ENCODE peak calls at places on chromosomes 4 and X, in eight cellular contexts. J is stimulated activated CD4-positive, alpha-beta T cell treated with anti-CD3 and anti-CD28 coated beads, Interleukin-4, amount 100 ng/mL, for 48 hours; I is epithelial cell of proximal tubule; X is Daoy; B is IMR-90; H is non-pigmented ciliary epithelial cell; G is amniotic epithelial cell; S is CD4-positive, alpha-beta memory T cell. U is an unnamed sample.

GRCh38 chrX:121579016-121579760 is 531.8 kb downstream of the GLUD2 start:
- DNase-seq in J (no peak), I (no peak), S (no peak), H (no peak), B (no peak), X (peak), G (peak), U (no peak)

GRCh38 chrX:103210056-103210455 is 4.9 kb upstream of the BEX4 start:
- DNase-seq in J (no peak), H (no peak), G (peak), S (no peak), X (no peak), I (no peak), B (no peak), U (no peak)

GRCh38 chr4:184693056-184693455 is 40.8 kb downstream of the CENPU start:
- DNase-seq in X (no peak), H (no peak), G (peak), I (no peak), S (no peak), J (no peak), B (peak), U (no peak)

GRCh38 chr4:137755033-137755471 is 222.8 kb upstream of the PCDH18 start:
- DNase-seq in H (peak), X (peak), J (no peak), S (no peak), I (no peak), B (peak), G (peak), U (no peak)

GRCh38 chr4:128854433-128854832 is 44.9 kb downstream of the JADE1 start:
- DNase-seq in X (no peak), B (peak), I (no peak), H (no peak), J (no peak), S (peak), G (peak), U (peak)

GRCh38 chrX:129706395-129707072 is 32.2 kb upstream of the XPNPEP2 start:
- DNase-seq in H (no peak), G (no peak), S (no peak), I (no peak), X (peak), J (no peak), B (no peak), U (no peak)

GRCh38 chr4:140374130-140374477 is 658 bp downstream of the SCOC start:
- DNase-seq in J (no peak), S (no peak), X (no peak), H (no peak), I (no peak), G (no peak), B (no peak), U (no peak)

GRCh38 chr4:174999407-174999806 is 81.2 kb downstream of the ADAM29 start:
- DNase-seq in S (no peak), B (no peak), G (no peak), X (peak), J (no peak), H (peak), I (no peak), U (no peak)

GRCh38 chr4:36056128-36056527 is 188.2 kb downstream of the ARAP2 start:
- DNase-seq in J (no peak), X (no peak), I (no peak), H (no peak), B (no peak), S (no peak), G (no peak), U (no peak)

GRCh38 chr4:70859066-70859465 is 19.4 kb upstream of the GRSF1 start:
- DNase-seq in X (no peak), J (no peak), I (no peak), S (no peak), B (no peak), H (no peak), G (peak), U (no peak)

GRCh38 chr4:683982-684571 is 4.9 kb downstream of the SLC49A3 start:
- DNase-seq in B (peak), X (peak), J (no peak), G (peak), I (no peak), H (peak), S (no peak), U (peak)

GRCh38 chr4:121270384-121270783 is 106.3 kb upstream of the TNIP3 start:
- DNase-seq in G (peak), S (no peak), B (no peak), J (no peak), H (no peak), X (no peak), I (no peak), U (no peak)

GRCh38 chr4:188295899-188296298 is 156.7 kb downstream of the TRIML1 start:
- DNase-seq in X (peak), J (no peak), B (peak), I (no peak), H (no peak), G (no peak), S (no peak), U (no peak)

GRCh38 chrX:82813671-82814078 is 694.4 kb upstream of the POU3F4 start:
- DNase-seq in S (no peak), B (peak), I (peak), X (no peak), J (no peak), G (peak), H (peak), U (no peak)

GRCh38 chr4:2721586-2721985 is 34.5 kb downstream of the TNIP2 start:
- DNase-seq in I (no peak), G (no peak), S (no peak), X (no peak), J (no peak), H (no peak), B (no peak), U (no peak)

GRCh38 chr4:148481644-148482043 is 39.4 kb upstream of the NR3C2 start:
- DNase-seq in J (no peak), X (no peak), B (no peak), G (no peak), S (no peak), I (no peak), H (no peak), U (no peak)

GRCh38 chr4:147842573-147842972 is 110.7 kb downstream of the ARHGAP10 start:
- DNase-seq in S (no peak), I (no peak), J (no peak), G (peak), H (no peak), X (no peak), B (peak), U (no peak)

GRCh38 chr4:1348014-1348513 is 1.1 kb downstream of the UVSSA start:
- DNase-seq in I (no peak), X (no peak), B (no peak), H (no peak), S (no peak), J (no peak), G (no peak), U (no peak)

GRCh38 chr4:157582141-157582540 is 361.6 kb downstream of the GRIA2 start:
- DNase-seq in I (no peak), H (no peak), J (no peak), X (no peak), B (no peak), G (no peak), S (no peak), U (no peak)

GRCh38 chrX:148577711-148578110 is 77.3 kb downstream of the AFF2 start:
- DNase-seq in G (no peak), B (no peak), X (no peak), I (no peak), H (no peak), J (no peak), S (no peak), U (no peak)

GRCh38 chrX:119606508-119607389 is 525 bp upstream of the NKRF start:
- DNase-seq in H (no peak), B (peak), G (peak), S (no peak), I (peak), X (no peak), J (no peak), U (no peak)

GRCh38 chr4:53990641-53991040 is 73.8 kb downstream of the CHIC2 start:
- DNase-seq in X (no peak), H (no peak), I (no peak), B (peak), J (no peak), S (no peak), G (peak), U (no peak)

GRCh38 chrX:40152706-40153334 is 55.1 kb upstream of the BCOR start:
- DNase-seq in B (no peak), X (peak), H (no peak), G (no peak), S (no peak), J (no peak), I (no peak), U (no peak)

GRCh38 chrX:49209434-49210251 is 9.7 kb upstream of the SYP start:
- DNase-seq in H (no peak), I (no peak), X (peak), J (no peak), B (no peak), G (peak), S (no peak), U (no peak)

GRCh38 chrX:48945517-48946348 is 11.7 kb downstream of the OTUD5 start:
- DNase-seq in X (peak), G (peak), S (peak), H (no peak), I (no peak), J (no peak), B (peak), U (peak)

GRCh38 chrX:152735860-152736511 is 2.4 kb downstream of the MAGEA12 start:
- DNase-seq in X (no peak), B (no peak), J (no peak), I (no peak), H (no peak), G (no peak), S (no peak), U (no peak)

GRCh38 chrX:134513091-134513490 is 53.1 kb downstream of the HPRT1 start:
- DNase-seq in S (no peak), H (no peak), B (peak), G (no peak), J (no peak), I (no peak), X (no peak), U (no peak)

GRCh38 chr4:188198980-188199792 is 59.9 kb downstream of the TRIML1 start:
- DNase-seq in B (no peak), H (no peak), J (no peak), I (no peak), S (no peak), G (peak), X (no peak), U (no peak)

GRCh38 chrX:153509592-153509991 is 7.8 kb upstream of the ATP2B3 start:
- DNase-seq in H (no peak), X (no peak), G (no peak), B (no peak), J (no peak), S (no peak), I (no peak), U (no peak)

GRCh38 chrX:41238543-41238942 is 95.4 kb upstream of the DDX3X start:
- DNase-seq in S (no peak), B (peak), I (no peak), J (no peak), G (peak), X (peak), H (no peak), U (no peak)

GRCh38 chr4:138828926-138829325 is 186.7 kb upstream of the NOCT start:
- DNase-seq in B (no peak), J (no peak), I (no peak), X (no peak), H (no peak), G (no peak), S (no peak), U (no peak)

GRCh38 chr4:7333801-7334421 is 100.8 kb downstream of the PSAPL1 start:
- DNase-seq in X (no peak), I (no peak), H (no peak), B (peak), S (no peak), J (no peak), G (no peak), U (no peak)

GRCh38 chrX:70332600-70332999 is 42.7 kb downstream of the KIF4A start:
- DNase-seq in G (no peak), I (no peak), S (no peak), X (no peak), J (no peak), H (no peak), B (no peak), U (no peak)

GRCh38 chr4:183635333-183635732 is 23.7 kb downstream of the RWDD4 start:
- DNase-seq in X (no peak), H (no peak), S (no peak), J (no peak), B (no peak), I (no peak), G (no peak), U (no peak)

GRCh38 chr4:73189274-73189810 is 69.3 kb downstream of the ANKRD17 start:
- DNase-seq in G (peak), J (no peak), B (peak), I (no peak), X (no peak), H (no peak), S (no peak), U (no peak)

GRCh38 chrX:11129546-11129945 is 18.4 kb downstream of the HCCS start:
- DNase-seq in B (no peak), S (no peak), J (no peak), G (no peak), H (no peak), I (no peak), X (no peak), U (no peak)

GRCh38 chr4:86511590-86511989 is 82.5 kb upstream of the PTPN13 start:
- DNase-seq in B (no peak), I (no peak), S (no peak), X (no peak), G (no peak), J (no peak), H (no peak), U (no peak)

GRCh38 chr4:76208005-76208765 is 5.4 kb downstream of the SCARB2 start:
- DNase-seq in H (no peak), G (peak), S (no peak), J (no peak), I (no peak), X (peak), B (peak), U (no peak)